ENCODE peak calls at places on chromosomes 3 and 15, in eight cellular contexts. Q is testis; X is GM23248; O is suprapubic skin; M is body of pancreas; W is HCT116; P is CD8-positive, alpha-beta memory T cell; D is heart right ventricle. G is an unnamed sample.

GRCh38 chr3:17954801-17955200 is 212.4 kb upstream of the TBC1D5 start:
- DNase-seq in W (no peak), Q (no peak), M (no peak), D (no peak), P (no peak), O (no peak), X (no peak), G (no peak)

GRCh38 chr3:116052602-116053001 is 392.7 kb downstream of the LSAMP start:
- DNase-seq in P (no peak), W (no peak), D (no peak), M (no peak), O (no peak), Q (no peak), X (no peak), G (no peak)

GRCh38 chr3:43894176-43895049 is 203.7 kb downstream of the ABHD5 start:
- DNase-seq in Q (peak; percentile 85), X (peak; percentile 89), M (peak; percentile 63), W (peak; percentile 22), D (peak; percentile 44), O (no peak), P (no peak), G (peak; percentile 72)

GRCh38 chr3:58652624-58653023 is 13.9 kb downstream of the FAM3D start:
- DNase-seq in P (no peak), O (no peak), X (no peak), W (no peak), Q (no peak), M (no peak), D (no peak), G (no peak)

GRCh38 chr3:11244131-11244677 is 28.0 kb upstream of the ATG7 start:
- DNase-seq in P (no peak), W (no peak), X (peak; percentile 60), O (no peak), Q (no peak), D (no peak), M (no peak), G (no peak)

GRCh38 chr3:84600703-84601225 is 358.0 kb upstream of the CADM2 start:
- DNase-seq in W (no peak), M (no peak), O (no peak), P (no peak), D (no peak), Q (no peak), X (no peak), G (no peak)

GRCh38 chr3:97970929-97971460 is 1.2 kb downstream of the RIOX2 start:
- DNase-seq in W (no peak), Q (no peak), D (no peak), P (no peak), M (no peak), X (peak; percentile 17), O (no peak), G (no peak)

GRCh38 chr15:39228889-39229288 is 352.0 kb upstream of the THBS1 start:
- DNase-seq in P (no peak), X (no peak), M (no peak), O (no peak), D (no peak), Q (no peak), W (no peak), G (no peak)

GRCh38 chr3:113545594-113545993 is 13.2 kb downstream of the SIDT1 start:
- DNase-seq in O (no peak), M (no peak), W (no peak), Q (no peak), P (no peak), X (no peak), D (no peak), G (no peak)

GRCh38 chr3:38648024-38648658 is 1.3 kb downstream of the SCN5A start:
- DNase-seq in Q (no peak), W (no peak), M (no peak), O (no peak), P (no peak), D (no peak), X (no peak), G (peak; percentile 38)

GRCh38 chr15:41648097-41648496 is 12.1 kb upstream of the MGA start:
- DNase-seq in D (no peak), Q (no peak), X (no peak), M (no peak), O (no peak), W (no peak), P (no peak), G (no peak)

GRCh38 chr3:23837691-23838090 is 31.9 kb downstream of the UBE2E1 start:
- DNase-seq in W (no peak), Q (no peak), D (no peak), X (no peak), M (no peak), O (no peak), P (no peak), G (no peak)

GRCh38 chr3:197463279-197463678 is 92.5 kb downstream of the BDH1 start:
- DNase-seq in O (no peak), P (no peak), W (no peak), D (no peak), M (no peak), Q (no peak), X (peak; percentile 55), G (no peak)

GRCh38 chr3:72492240-72492639 is 356.0 kb downstream of the SHQ1 start:
- DNase-seq in Q (peak; percentile 38), M (peak; percentile 44), X (peak; percentile 99), D (peak; percentile 57), W (no peak), P (no peak), O (peak; percentile 89), G (peak; percentile 78)

GRCh38 chr15:62777657-62778056 is 264.9 kb upstream of the TPM1 start:
- DNase-seq in Q (no peak), O (no peak), D (no peak), M (no peak), W (no peak), X (peak; percentile 64), P (no peak), G (no peak)

GRCh38 chr3:44920081-44920480 is 45.7 kb downstream of the TGM4 start:
- DNase-seq in Q (no peak), W (no peak), O (peak; percentile 73), P (no peak), X (no peak), D (no peak), M (peak; percentile 19), G (no peak)

GRCh38 chr3:141218204-141218603 is 13.4 kb upstream of the PXYLP1 start:
- DNase-seq in O (no peak), Q (no peak), X (no peak), M (no peak), P (no peak), D (no peak), W (no peak), G (no peak)

DNA sequence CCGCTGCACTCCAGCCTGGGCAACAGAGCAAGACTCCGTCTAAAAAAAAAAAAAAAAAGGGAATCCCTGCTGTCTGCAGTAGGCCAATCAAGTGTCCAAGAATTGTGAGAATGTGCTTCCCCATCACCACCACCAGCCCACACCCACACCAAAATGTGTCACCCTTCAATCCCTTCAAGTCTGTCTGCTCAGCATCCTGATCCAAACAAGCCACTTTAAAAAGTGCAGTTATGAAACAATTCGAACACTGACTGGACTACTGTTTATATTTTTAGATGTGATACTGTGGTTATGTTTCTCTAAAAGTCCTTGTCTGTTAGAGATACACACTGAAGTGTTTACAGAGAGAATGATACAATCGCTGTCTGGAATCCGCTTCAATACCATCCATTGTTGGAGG is 78.1 kb upstream of the CGNL1 start:
- DNase-seq in D (no peak), P (no peak), X (peak; percentile 46), Q (no peak), W (no peak), O (no peak), M (no peak), G (no peak)
- H3K4me1 ChIP-seq in D (no peaks in the 10 kb centered on the region), P (no peaks in the 10 kb centered on the region), X (no peaks in the 10 kb centered on the region), Q (no peaks in the 10 kb centered on the region), W (no peaks in the 10 kb centered on the region), O (no peaks in the 10 kb centered on the region), M (no peaks in the 10 kb centered on the region), G (no peaks in the 10 kb centered on the region)

DNA sequence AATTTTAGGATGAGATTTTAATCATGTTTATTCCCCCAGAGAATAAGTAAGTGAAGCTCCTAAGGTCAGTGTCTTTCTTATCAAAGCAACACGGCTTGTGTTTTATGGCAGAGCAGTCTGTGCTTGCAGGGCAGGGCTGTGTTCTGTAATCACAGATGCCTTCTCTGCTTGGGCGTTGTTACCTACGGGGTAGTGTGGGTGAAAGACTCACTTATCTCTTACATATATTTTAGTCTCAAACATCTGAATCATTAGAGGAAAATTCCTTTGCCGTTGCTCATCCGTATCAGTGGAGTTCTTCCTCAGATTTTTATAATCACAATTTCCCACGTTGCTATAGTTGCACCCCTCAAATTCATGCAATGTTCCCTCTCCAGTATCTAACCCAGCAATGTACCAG is 271.7 kb upstream of the MEIS2 start:
- DNase-seq in M (no peak), X (no peak), D (no peak), O (no peak), Q (no peak), P (no peak), W (no peak), G (no peak)
- H3K4me3 ChIP-seq in M (no peak overlapping the region), X (no peak overlapping the region), D (no peak overlapping the region), O (no peak overlapping the region), Q (no peak overlapping the region), P (no peak overlapping the region), W (no peak overlapping the region), G (no peak overlapping the region)

DNA sequence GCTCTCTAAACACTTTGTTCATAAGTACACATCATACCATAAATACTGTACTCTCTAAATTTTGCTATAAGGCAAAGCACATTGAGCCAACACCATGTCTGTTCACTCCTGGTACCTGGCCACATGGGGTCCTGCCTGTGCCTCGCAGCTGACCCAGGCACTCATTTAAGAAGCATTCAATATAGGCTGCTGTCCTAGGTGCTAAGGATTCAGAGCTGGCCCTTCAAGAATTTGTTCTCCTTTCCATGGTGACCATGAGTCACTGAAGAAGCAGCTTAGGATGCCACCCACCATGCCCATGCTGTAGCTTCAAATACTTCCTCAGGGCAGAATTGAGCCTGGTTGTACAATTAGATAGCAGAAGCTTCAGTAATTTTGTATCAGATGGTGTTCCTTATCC is 119.2 kb upstream of the ZBED2 start:
- DNase-seq in D (no peak), M (no peak), W (no peak), O (no peak), X (peak; percentile 79), P (no peak), Q (no peak), G (no peak)
- H3K27ac ChIP-seq in D (no peak overlapping the region), M (no peak overlapping the region), W (no peak overlapping the region), O (no peak overlapping the region), X (no peak overlapping the region), P (no peak overlapping the region), Q (no peak overlapping the region), G (no peak overlapping the region)

GRCh38 chr15:84814826-84815375 is 2.3 kb upstream of the ALPK3 start:
- DNase-seq in X (no peak), P (no peak), W (no peak), O (no peak), M (no peak), Q (no peak), D (no peak), G (no peak)

GRCh38 chr15:84818221-84819131 is 1.3 kb downstream of the ALPK3 start:
- DNase-seq in M (peak; percentile 72), D (no peak), P (no peak), Q (no peak), W (no peak), X (peak; percentile 22), O (no peak), G (peak; percentile 85)

GRCh38 chr15:84817461-84818081 is 415 bp downstream of the ALPK3 start:
- DNase-seq in X (no peak), Q (no peak), P (no peak), M (no peak), D (no peak), W (no peak), O (no peak), G (no peak)

GRCh38 chr15:84819291-84819768 is 2.2 kb downstream of the ALPK3 start:
- DNase-seq in O (no peak), Q (no peak), D (peak; percentile 69), W (no peak), P (no peak), X (no peak), M (peak; percentile 47), G (no peak)

GRCh38 chr15:84816694-84817460 is at the start of gene ALPK3:
- DNase-seq in M (peak; percentile 83), W (no peak), X (no peak), Q (peak; percentile 43), D (peak; percentile 80), P (no peak), O (no peak), G (peak; percentile 67)
- H3K4me1 ChIP-seq in M (peaks cover 28% of the 10 kb centered on the region), W (peaks cover 14% of the 10 kb centered on the region), X (no peaks in the 10 kb centered on the region), Q (peaks cover 21% of the 10 kb centered on the region), D (peaks cover 38% of the 10 kb centered on the region), P (peaks cover 8% of the 10 kb centered on the region), O (peaks cover 14% of the 10 kb centered on the region), G (no peaks in the 10 kb centered on the region)

G was measured in tibial artery.